ENCODE peak calls at places on chromosomes 5 and 9, in four cellular contexts. L is T-cell, R is putamen, Y is cerebellum. V is an unnamed sample.

GRCh38 chr5:160155017-160155725 is 35.9 kb upstream of the PWWP2A start:
- DNase-seq in Y (no peak), R (no peak), L (no peak), V (no peak)

GRCh38 chr5:74336286-74336685 is 304.2 kb downstream of the ENC1 start:
- DNase-seq in R (no peak), L (no peak), Y (no peak), V (no peak)

GRCh38 chr5:56569576-56569975 is 245.8 kb upstream of the MAP3K1 start:
- DNase-seq in Y (no peak), R (no peak), L (no peak), V (no peak)

GRCh38 chr9:91760906-91761305 is 189.1 kb downstream of the ROR2 start:
- DNase-seq in Y (no peak), L (no peak), R (no peak), V (no peak)

GRCh38 chr5:126865299-126865698 is 88.4 kb downstream of the LMNB1 start:
- DNase-seq in L (no peak), Y (no peak), R (no peak), V (no peak)

GRCh38 chr9:134571326-134571871 is 70.2 kb upstream of the COL5A1 start:
- DNase-seq in L (no peak), R (no peak), Y (no peak), V (no peak)

GRCh38 chr5:67301285-67301904 is 104.8 kb upstream of the CD180 start:
- DNase-seq in Y (no peak), L (no peak), R (no peak), V (no peak)

GRCh38 chr9:87667164-87667738 is 58.7 kb upstream of the CTSL start:
- DNase-seq in Y (no peak), R (no peak), L (no peak), V (no peak)

GRCh38 chr5:79170661-79171060 is 59.1 kb downstream of the BHMT start:
- DNase-seq in L (no peak), R (no peak), Y (no peak), V (no peak)

GRCh38 chr9:129962889-129963703 is 79.9 kb downstream of the FNBP1 start:
- DNase-seq in Y (no peak), R (no peak), L (peak), V (peak)

GRCh38 chr5:65128226-65128625 is 353.5 kb downstream of the ADAMTS6 start:
- DNase-seq in Y (no peak), L (no peak), R (no peak), V (no peak)

GRCh38 chr9:115671911-115672310 is 481.7 kb upstream of the PAPPA start:
- DNase-seq in R (no peak), L (no peak), Y (no peak), V (no peak)

GRCh38 chr5:133930061-133930823 is 38.2 kb downstream of the C5orf15 start:
- DNase-seq in R (no peak), L (peak), Y (no peak), V (peak)

GRCh38 chr5:168215646-168216045 is 75.8 kb upstream of the WWC1 start:
- DNase-seq in L (no peak), Y (no peak), R (no peak), V (no peak)

GRCh38 chr5:123809594-123810172 is 297.7 kb downstream of the CSNK1G3 start:
- DNase-seq in R (no peak), Y (peak), L (no peak), V (no peak)

GRCh38 chr5:141691867-141692532 is 10.0 kb upstream of the ARAP3 start:
- DNase-seq in L (peak), Y (peak), R (peak), V (peak)

GRCh38 chr5:122077451-122078115 is 476 bp downstream of the LOX start:
- DNase-seq in L (no peak), Y (peak), R (no peak), V (no peak)

GRCh38 chr9:98644011-98644410 is 64.7 kb downstream of the GABBR2 start:
- DNase-seq in L (no peak), Y (no peak), R (no peak), V (no peak)

GRCh38 chr5:58235279-58235678 is 224.6 kb downstream of the PLK2 start:
- DNase-seq in L (no peak), R (no peak), Y (no peak), V (no peak)

V was measured in activated CD4-positive, CD25-positive, alpha-beta regulatory T cell.